ENCODE peak calls at places on chromosome 13, in four cellular contexts. One of them, this sample, is unnamed.

GRCh38 chr13:40190656-40191100 is 475.8 kb downstream of the FOXO1 start:
- DNase-seq in caudate nucleus: peak
- DNase-seq in neuronal stem cell: peak
- DNase-seq in pancreas: no peak
- DNase-seq in this sample: peak

GRCh38 chr13:36601186-36601585 is 72.6 kb upstream of the SERTM1 start:
- DNase-seq in neuronal stem cell: no peak
- DNase-seq in caudate nucleus: no peak
- DNase-seq in pancreas: no peak
- DNase-seq in this sample: no peak

GRCh38 chr13:19845758-19846157 is 17.7 kb downstream of the ZMYM5 start:
- DNase-seq in neuronal stem cell: no peak
- DNase-seq in caudate nucleus: no peak
- DNase-seq in pancreas: no peak
- DNase-seq in this sample: no peak

GRCh38 chr13:49370390-49370789 is 73.5 kb downstream of the CAB39L start:
- DNase-seq in neuronal stem cell: peak
- DNase-seq in pancreas: no peak
- DNase-seq in caudate nucleus: no peak
- DNase-seq in this sample: no peak

GRCh38 chr13:48637601-48638000 is 16.1 kb upstream of the CYSLTR2 start:
- DNase-seq in caudate nucleus: no peak
- DNase-seq in neuronal stem cell: no peak
- DNase-seq in pancreas: no peak
- DNase-seq in this sample: no peak

GRCh38 chr13:77397636-77398035 is 70.7 kb upstream of the MYCBP2 start:
- DNase-seq in neuronal stem cell: no peak
- DNase-seq in caudate nucleus: no peak
- DNase-seq in pancreas: no peak
- DNase-seq in this sample: no peak

GRCh38 chr13:39847336-39847735 is 191.9 kb downstream of the COG6 start:
- DNase-seq in neuronal stem cell: no peak
- DNase-seq in pancreas: no peak
- DNase-seq in caudate nucleus: no peak
- DNase-seq in this sample: no peak

GRCh38 chr13:89550842-89551422 is 1796.6 kb upstream of the MIR17HG start:
- DNase-seq in pancreas: no peak
- DNase-seq in caudate nucleus: no peak
- DNase-seq in neuronal stem cell: no peak
- DNase-seq in this sample: no peak

GRCh38 chr13:104592127-104592526 is 1525.9 kb upstream of the SLC10A2 start:
- DNase-seq in neuronal stem cell: no peak
- DNase-seq in pancreas: no peak
- DNase-seq in caudate nucleus: no peak
- DNase-seq in this sample: no peak

GRCh38 chr13:41780736-41781708 is 179.9 kb downstream of the VWA8 start:
- DNase-seq in pancreas: no peak
- DNase-seq in neuronal stem cell: no peak
- DNase-seq in caudate nucleus: no peak
- DNase-seq in this sample: no peak

GRCh38 chr13:60721063-60721462 is 324.0 kb downstream of the TDRD3 start:
- DNase-seq in neuronal stem cell: no peak
- DNase-seq in pancreas: no peak
- DNase-seq in caudate nucleus: no peak
- DNase-seq in this sample: no peak

GRCh38 chr13:87498681-87499080 is 172.5 kb upstream of the SLITRK5 start:
- DNase-seq in pancreas: no peak
- DNase-seq in caudate nucleus: no peak
- DNase-seq in neuronal stem cell: peak
- DNase-seq in this sample: no peak

GRCh38 chr13:87120476-87120875 is 550.7 kb upstream of the SLITRK5 start:
- DNase-seq in caudate nucleus: no peak
- DNase-seq in neuronal stem cell: no peak
- DNase-seq in pancreas: no peak
- DNase-seq in this sample: no peak

GRCh38 chr13:106709509-106709908 is 141.6 kb upstream of the ARGLU1 start:
- DNase-seq in pancreas: no peak
- DNase-seq in neuronal stem cell: no peak
- DNase-seq in caudate nucleus: no peak
- DNase-seq in this sample: no peak

GRCh38 chr13:112067121-112067741 is at the start of gene SOX1:
- DNase-seq in neuronal stem cell: no peak
- DNase-seq in caudate nucleus: no peak
- DNase-seq in pancreas: no peak
- DNase-seq in this sample: no peak

GRCh38 chr13:110030394-110030928 is 244.1 kb upstream of the IRS2 start:
- DNase-seq in neuronal stem cell: no peak
- DNase-seq in caudate nucleus: no peak
- DNase-seq in pancreas: no peak
- DNase-seq in this sample: no peak

GRCh38 chr13:62320129-62320724 is 904.6 kb upstream of the PCDH20 start:
- DNase-seq in neuronal stem cell: peak
- DNase-seq in caudate nucleus: no peak
- DNase-seq in pancreas: no peak
- DNase-seq in this sample: no peak

GRCh38 chr13:66461021-66461420 is 769.1 kb downstream of the PCDH9 start:
- DNase-seq in pancreas: no peak
- DNase-seq in neuronal stem cell: no peak
- DNase-seq in caudate nucleus: no peak
- DNase-seq in this sample: no peak
- H3K27ac ChIP-seq in pancreas: no peak
- H3K27ac ChIP-seq in neuronal stem cell: no peak
- H3K27ac ChIP-seq in caudate nucleus: no peak
- H3K27ac ChIP-seq in this sample: no peak

GRCh38 chr13:30847697-30848307 is 58.3 kb upstream of the MEDAG start:
- DNase-seq in caudate nucleus: no peak
- DNase-seq in pancreas: no peak
- DNase-seq in neuronal stem cell: no peak
- DNase-seq in this sample: no peak
- H3K27ac ChIP-seq in caudate nucleus: no peak
- H3K27ac ChIP-seq in pancreas: no peak
- H3K27ac ChIP-seq in neuronal stem cell: no peak
- H3K27ac ChIP-seq in this sample: peak

GRCh38 chr13:105603283-105603682 is 932.2 kb downstream of the EFNB2 start:
- DNase-seq in caudate nucleus: no peak
- DNase-seq in neuronal stem cell: no peak
- DNase-seq in pancreas: no peak
- DNase-seq in this sample: no peak

GRCh38 chr13:105598551-105598950 is 936.9 kb downstream of the EFNB2 start:
- DNase-seq in neuronal stem cell: no peak
- DNase-seq in pancreas: no peak
- DNase-seq in caudate nucleus: no peak
- DNase-seq in this sample: no peak

GRCh38 chr13:105599477-105600037 is 935.9 kb downstream of the EFNB2 start:
- DNase-seq in caudate nucleus: no peak
- DNase-seq in neuronal stem cell: no peak
- DNase-seq in pancreas: no peak
- DNase-seq in this sample: no peak

DNA sequence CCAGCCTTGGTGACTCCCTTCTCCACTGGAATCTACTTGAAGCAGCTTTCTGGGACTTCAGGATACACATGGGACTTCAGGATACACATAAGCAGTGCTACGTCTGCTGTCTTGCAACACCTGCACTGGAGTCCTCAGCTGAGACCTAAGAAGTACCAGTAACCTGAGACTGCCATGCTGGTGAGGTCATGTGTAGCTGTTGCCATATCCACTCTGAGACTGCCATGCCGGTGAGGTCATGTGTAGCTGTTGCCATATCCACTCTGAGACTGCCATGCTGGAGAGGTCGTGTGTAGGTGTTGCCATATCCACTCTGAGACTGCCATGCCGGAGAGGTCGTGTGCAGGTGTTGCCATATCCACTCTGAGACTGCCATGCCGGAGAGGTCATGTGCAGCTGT is 937.9 kb downstream of the EFNB2 start:
- DNase-seq in neuronal stem cell: no peak
- DNase-seq in pancreas: no peak
- DNase-seq in caudate nucleus: no peak
- DNase-seq in this sample: no peak
- H3K27ac ChIP-seq in neuronal stem cell: no peak
- H3K27ac ChIP-seq in pancreas: no peak
- H3K27ac ChIP-seq in caudate nucleus: no peak
- H3K27ac ChIP-seq in this sample: no peak

DNA sequence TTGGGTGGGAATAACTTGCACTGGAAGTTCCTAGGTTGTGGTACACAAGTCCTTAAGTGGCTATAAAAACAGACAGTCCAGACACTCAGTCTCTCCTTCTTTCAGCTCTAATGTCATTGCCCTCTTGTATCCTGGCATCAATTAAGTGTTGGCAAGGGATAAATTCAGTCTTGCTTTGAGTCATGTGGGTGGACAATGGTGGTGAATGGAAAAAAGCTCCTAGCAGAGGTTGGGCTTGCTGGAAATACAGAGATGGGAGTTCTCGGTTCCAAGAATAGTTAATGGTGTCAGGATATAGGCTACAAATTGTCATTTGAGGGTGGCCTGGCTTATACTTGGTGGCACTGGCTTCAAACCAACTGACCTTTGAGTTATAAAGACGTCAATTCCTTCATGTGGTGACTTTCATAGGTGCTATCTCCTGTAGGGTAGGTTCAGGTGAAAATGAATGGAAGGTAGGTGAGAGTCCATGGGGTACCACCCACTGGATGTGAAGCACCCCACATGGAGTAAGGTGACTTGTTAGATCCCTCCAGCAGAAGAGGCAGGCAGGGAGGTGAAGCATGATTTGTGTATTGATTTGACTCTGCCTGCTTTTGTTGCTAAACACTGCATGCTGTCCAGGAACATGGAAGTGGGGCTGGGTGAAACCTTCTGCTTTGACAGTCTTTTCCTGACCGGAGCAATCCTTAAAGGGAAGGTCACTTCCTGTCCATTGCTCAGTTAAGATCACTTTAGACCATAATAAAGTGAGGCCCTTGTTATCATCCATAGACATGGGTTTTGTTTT is 102.0 kb downstream of the LACC1 start:
- DNase-seq in neuronal stem cell: no peak
- DNase-seq in pancreas: no peak
- DNase-seq in caudate nucleus: no peak
- DNase-seq in this sample: no peak
- H3K27ac ChIP-seq in neuronal stem cell: no peak
- H3K27ac ChIP-seq in pancreas: no peak
- H3K27ac ChIP-seq in caudate nucleus: no peak
- H3K27ac ChIP-seq in this sample: no peak

DNA sequence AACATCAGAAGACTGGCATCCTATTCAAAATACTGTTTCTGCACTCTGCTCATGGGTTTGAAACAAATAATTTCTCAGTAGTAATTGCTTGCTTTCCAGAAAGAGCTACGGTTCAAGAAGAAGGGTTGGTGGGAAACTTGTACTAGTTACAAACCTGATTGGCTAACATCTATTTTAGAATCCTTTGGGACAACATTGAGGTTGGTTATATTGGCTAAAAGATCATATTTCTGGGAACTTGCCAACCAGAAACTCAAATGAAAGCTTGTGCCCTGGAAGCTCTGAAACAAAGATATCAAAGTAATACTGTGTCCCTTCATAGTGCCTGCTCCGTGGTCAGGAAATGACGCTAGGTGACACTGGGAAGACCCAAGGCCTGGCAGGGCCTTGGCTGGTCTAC is 141.7 kb downstream of the LACC1 start:
- DNase-seq in caudate nucleus: no peak
- DNase-seq in pancreas: no peak
- DNase-seq in neuronal stem cell: no peak
- DNase-seq in this sample: no peak
- H3K27ac ChIP-seq in caudate nucleus: peak
- H3K27ac ChIP-seq in pancreas: peak
- H3K27ac ChIP-seq in neuronal stem cell: no peak
- H3K27ac ChIP-seq in this sample: peak

GRCh38 chr13:74246398-74246975 is 112.3 kb upstream of the KLF12 start:
- DNase-seq in neuronal stem cell: no peak
- DNase-seq in caudate nucleus: no peak
- DNase-seq in pancreas: no peak
- DNase-seq in this sample: no peak
- H3K27ac ChIP-seq in neuronal stem cell: no peak
- H3K27ac ChIP-seq in caudate nucleus: no peak
- H3K27ac ChIP-seq in pancreas: no peak
- H3K27ac ChIP-seq in this sample: no peak

DNA sequence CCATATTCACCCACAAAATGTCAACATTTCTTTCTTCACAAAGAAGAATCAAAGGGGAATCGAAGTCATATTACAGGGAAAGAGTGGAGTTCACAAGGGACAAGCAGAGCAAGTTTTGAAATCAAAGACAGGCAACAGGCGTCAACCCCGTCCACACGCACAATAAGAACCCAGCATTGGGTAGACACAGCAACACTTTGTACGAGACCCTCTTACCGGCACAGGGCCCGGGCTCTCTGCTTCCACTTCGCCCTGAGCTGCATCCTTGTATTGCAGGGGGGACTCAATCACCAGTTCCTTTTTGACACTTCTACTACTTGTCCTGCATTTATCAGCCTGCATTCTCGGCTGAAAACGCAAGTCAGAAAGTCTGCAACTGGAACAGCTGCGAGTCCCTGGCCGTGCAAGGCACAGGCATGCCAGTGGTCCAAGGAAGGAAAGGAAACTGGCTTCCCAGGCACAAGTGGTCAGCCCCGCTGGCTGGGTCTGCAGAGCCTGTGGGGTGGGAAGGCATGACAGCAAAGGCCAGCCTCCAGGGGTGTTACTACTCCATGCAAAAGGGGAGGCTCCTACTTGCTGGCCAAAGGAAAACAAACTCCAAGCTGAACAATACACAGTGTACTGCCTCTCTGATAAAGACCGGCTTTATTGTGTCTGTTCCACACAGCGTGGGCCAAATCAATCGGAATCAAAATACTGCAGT is at the start of gene DOCK9:
- DNase-seq in neuronal stem cell: peak
- DNase-seq in pancreas: peak
- DNase-seq in caudate nucleus: peak
- DNase-seq in this sample: peak
- H3K27ac ChIP-seq in neuronal stem cell: no peak
- H3K27ac ChIP-seq in pancreas: no peak
- H3K27ac ChIP-seq in caudate nucleus: peak
- H3K27ac ChIP-seq in this sample: peak

GRCh38 chr13:46158222-46158621 is 23.8 kb downstream of the LCP1 start:
- DNase-seq in caudate nucleus: no peak
- DNase-seq in pancreas: no peak
- DNase-seq in neuronal stem cell: no peak
- DNase-seq in this sample: no peak
- H3K27ac ChIP-seq in caudate nucleus: no peak
- H3K27ac ChIP-seq in pancreas: no peak
- H3K27ac ChIP-seq in neuronal stem cell: no peak
- H3K27ac ChIP-seq in this sample: no peak

GRCh38 chr13:21341637-21342422 is 117.3 kb downstream of the ZDHHC20 start:
- DNase-seq in caudate nucleus: no peak
- DNase-seq in neuronal stem cell: no peak
- DNase-seq in pancreas: peak
- DNase-seq in this sample: no peak
- H3K27ac ChIP-seq in caudate nucleus: no peak
- H3K27ac ChIP-seq in neuronal stem cell: no peak
- H3K27ac ChIP-seq in pancreas: no peak
- H3K27ac ChIP-seq in this sample: no peak

This sample was measured in breast epithelium.